ENCODE peak calls at places on chromosomes 13 and 19, in eight cellular contexts. One of them, this sample, is unnamed. For H3K4me1, the result is how much of the 10 kb centered on the place peaks cover.

GRCh38 chr13:45119469-45119989 is 781 bp upstream of the GTF2F2 start:
- DNase-seq in psoas muscle: no peak
- DNase-seq in RWPE2: no peak
- DNase-seq in CD8-positive, alpha-beta memory T cell: peak
- DNase-seq in adrenal gland: peak
- DNase-seq in DND-41: peak
- DNase-seq in thoracic aorta: no peak
- DNase-seq in IMR-90: peak
- DNase-seq in this sample: peak

GRCh38 chr13:92260363-92260762 is 861.9 kb downstream of the GPC5 start:
- DNase-seq in psoas muscle: no peak
- DNase-seq in RWPE2: no peak
- DNase-seq in CD8-positive, alpha-beta memory T cell: no peak
- DNase-seq in adrenal gland: no peak
- DNase-seq in DND-41: no peak
- DNase-seq in thoracic aorta: no peak
- DNase-seq in IMR-90: no peak
- DNase-seq in this sample: no peak

GRCh38 chr19:9161427-9161826 is 17.4 kb upstream of the OR7D2 start:
- DNase-seq in psoas muscle: no peak
- DNase-seq in RWPE2: no peak
- DNase-seq in CD8-positive, alpha-beta memory T cell: no peak
- DNase-seq in adrenal gland: no peak
- DNase-seq in DND-41: no peak
- DNase-seq in thoracic aorta: no peak
- DNase-seq in IMR-90: no peak
- DNase-seq in this sample: no peak

GRCh38 chr19:19217110-19217509 is 5.4 kb downstream of the NCAN start:
- DNase-seq in psoas muscle: no peak
- DNase-seq in RWPE2: no peak
- DNase-seq in CD8-positive, alpha-beta memory T cell: no peak
- DNase-seq in adrenal gland: no peak
- DNase-seq in DND-41: no peak
- DNase-seq in thoracic aorta: no peak
- DNase-seq in IMR-90: peak
- DNase-seq in this sample: no peak

GRCh38 chr19:41328157-41328817 is 18.3 kb downstream of the CCDC97 start:
- DNase-seq in psoas muscle: no peak
- DNase-seq in RWPE2: no peak
- DNase-seq in CD8-positive, alpha-beta memory T cell: no peak
- DNase-seq in adrenal gland: no peak
- DNase-seq in DND-41: no peak
- DNase-seq in thoracic aorta: no peak
- DNase-seq in IMR-90: peak
- DNase-seq in this sample: no peak

GRCh38 chr13:75514080-75515040 is 23.3 kb downstream of the COMMD6 start:
- DNase-seq in psoas muscle: no peak
- DNase-seq in RWPE2: no peak
- DNase-seq in CD8-positive, alpha-beta memory T cell: no peak
- DNase-seq in adrenal gland: no peak
- DNase-seq in DND-41: no peak
- DNase-seq in thoracic aorta: no peak
- DNase-seq in IMR-90: peak
- DNase-seq in this sample: no peak

GRCh38 chr13:44814836-44815235 is 174.4 kb downstream of the NUFIP1 start:
- DNase-seq in psoas muscle: no peak
- DNase-seq in RWPE2: no peak
- DNase-seq in CD8-positive, alpha-beta memory T cell: no peak
- DNase-seq in adrenal gland: no peak
- DNase-seq in DND-41: no peak
- DNase-seq in thoracic aorta: no peak
- DNase-seq in IMR-90: no peak
- DNase-seq in this sample: no peak

GRCh38 chr13:95323930-95324662 is 22.8 kb upstream of the ABCC4 start:
- DNase-seq in psoas muscle: no peak
- DNase-seq in RWPE2: no peak
- DNase-seq in CD8-positive, alpha-beta memory T cell: no peak
- DNase-seq in adrenal gland: no peak
- DNase-seq in DND-41: no peak
- DNase-seq in thoracic aorta: no peak
- DNase-seq in IMR-90: no peak
- DNase-seq in this sample: no peak

GRCh38 chr19:17109300-17109699 is 33.7 kb downstream of the MYO9B start:
- DNase-seq in psoas muscle: no peak
- DNase-seq in RWPE2: no peak
- DNase-seq in CD8-positive, alpha-beta memory T cell: no peak
- DNase-seq in adrenal gland: no peak
- DNase-seq in DND-41: no peak
- DNase-seq in thoracic aorta: no peak
- DNase-seq in IMR-90: no peak
- DNase-seq in this sample: no peak

GRCh38 chr19:17109962-17110598 is 34.5 kb downstream of the MYO9B start:
- DNase-seq in psoas muscle: peak
- DNase-seq in RWPE2: no peak
- DNase-seq in CD8-positive, alpha-beta memory T cell: no peak
- DNase-seq in adrenal gland: peak
- DNase-seq in DND-41: no peak
- DNase-seq in thoracic aorta: no peak
- DNase-seq in IMR-90: no peak
- DNase-seq in this sample: no peak

GRCh38 chr19:17112271-17112670 is 36.7 kb downstream of the MYO9B start:
- DNase-seq in psoas muscle: no peak
- DNase-seq in RWPE2: no peak
- DNase-seq in CD8-positive, alpha-beta memory T cell: no peak
- DNase-seq in adrenal gland: no peak
- DNase-seq in DND-41: no peak
- DNase-seq in thoracic aorta: no peak
- DNase-seq in IMR-90: no peak
- DNase-seq in this sample: no peak

GRCh38 chr19:17111766-17112165 is 36.2 kb downstream of the MYO9B start:
- DNase-seq in psoas muscle: no peak
- DNase-seq in RWPE2: no peak
- DNase-seq in CD8-positive, alpha-beta memory T cell: no peak
- DNase-seq in adrenal gland: no peak
- DNase-seq in DND-41: no peak
- DNase-seq in thoracic aorta: no peak
- DNase-seq in IMR-90: no peak
- DNase-seq in this sample: no peak

DNA sequence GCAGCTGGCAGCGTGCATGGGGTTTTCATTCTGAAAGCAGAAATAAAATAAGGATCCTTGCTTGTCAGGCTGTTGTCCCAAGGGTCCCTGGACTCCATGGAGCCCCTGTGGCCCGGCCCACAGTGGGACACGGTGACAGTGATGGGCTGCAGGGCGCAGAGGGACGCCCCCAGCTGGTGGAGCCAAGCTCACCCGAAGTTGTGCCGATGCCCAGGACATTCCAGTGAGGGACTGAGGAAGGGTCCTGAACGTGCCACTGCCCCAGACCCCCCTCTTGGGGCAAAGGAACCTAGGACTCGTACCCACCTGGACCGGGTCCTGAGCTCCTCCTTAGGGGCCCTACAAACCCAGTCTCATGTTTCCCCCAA is 35.0 kb downstream of the MYO9B start:
- DNase-seq in psoas muscle: no peak
- DNase-seq in RWPE2: no peak
- DNase-seq in CD8-positive, alpha-beta memory T cell: no peak
- DNase-seq in adrenal gland: no peak
- DNase-seq in DND-41: no peak
- DNase-seq in thoracic aorta: no peak
- DNase-seq in IMR-90: no peak
- DNase-seq in this sample: no peak
- H3K27ac ChIP-seq in psoas muscle: peak
- H3K27ac ChIP-seq in RWPE2: no peak
- H3K27ac ChIP-seq in CD8-positive, alpha-beta memory T cell: no peak
- H3K27ac ChIP-seq in adrenal gland: peak
- H3K27ac ChIP-seq in DND-41: no peak
- H3K27ac ChIP-seq in thoracic aorta: peak
- H3K27ac ChIP-seq in IMR-90: no peak
- H3K27ac ChIP-seq in this sample: no peak

GRCh38 chr19:2323707-2324106 is 4.7 kb downstream of the LSM7 start:
- DNase-seq in psoas muscle: no peak
- DNase-seq in RWPE2: no peak
- DNase-seq in CD8-positive, alpha-beta memory T cell: no peak
- DNase-seq in adrenal gland: no peak
- DNase-seq in DND-41: no peak
- DNase-seq in thoracic aorta: no peak
- DNase-seq in IMR-90: no peak
- DNase-seq in this sample: no peak

GRCh38 chr19:2324220-2324948 is 4.0 kb downstream of the LSM7 start:
- DNase-seq in psoas muscle: no peak
- DNase-seq in RWPE2: no peak
- DNase-seq in CD8-positive, alpha-beta memory T cell: no peak
- DNase-seq in adrenal gland: no peak
- DNase-seq in DND-41: no peak
- DNase-seq in thoracic aorta: no peak
- DNase-seq in IMR-90: no peak
- DNase-seq in this sample: no peak

GRCh38 chr19:2327773-2328400 is 499 bp downstream of the LSM7 start:
- DNase-seq in psoas muscle: no peak
- DNase-seq in RWPE2: no peak
- DNase-seq in CD8-positive, alpha-beta memory T cell: peak
- DNase-seq in adrenal gland: no peak
- DNase-seq in DND-41: peak
- DNase-seq in thoracic aorta: peak
- DNase-seq in IMR-90: peak
- DNase-seq in this sample: peak

GRCh38 chr19:2326699-2327360 is 1.6 kb downstream of the LSM7 start:
- DNase-seq in psoas muscle: no peak
- DNase-seq in RWPE2: no peak
- DNase-seq in CD8-positive, alpha-beta memory T cell: no peak
- DNase-seq in adrenal gland: no peak
- DNase-seq in DND-41: no peak
- DNase-seq in thoracic aorta: no peak
- DNase-seq in IMR-90: no peak
- DNase-seq in this sample: no peak

DNA sequence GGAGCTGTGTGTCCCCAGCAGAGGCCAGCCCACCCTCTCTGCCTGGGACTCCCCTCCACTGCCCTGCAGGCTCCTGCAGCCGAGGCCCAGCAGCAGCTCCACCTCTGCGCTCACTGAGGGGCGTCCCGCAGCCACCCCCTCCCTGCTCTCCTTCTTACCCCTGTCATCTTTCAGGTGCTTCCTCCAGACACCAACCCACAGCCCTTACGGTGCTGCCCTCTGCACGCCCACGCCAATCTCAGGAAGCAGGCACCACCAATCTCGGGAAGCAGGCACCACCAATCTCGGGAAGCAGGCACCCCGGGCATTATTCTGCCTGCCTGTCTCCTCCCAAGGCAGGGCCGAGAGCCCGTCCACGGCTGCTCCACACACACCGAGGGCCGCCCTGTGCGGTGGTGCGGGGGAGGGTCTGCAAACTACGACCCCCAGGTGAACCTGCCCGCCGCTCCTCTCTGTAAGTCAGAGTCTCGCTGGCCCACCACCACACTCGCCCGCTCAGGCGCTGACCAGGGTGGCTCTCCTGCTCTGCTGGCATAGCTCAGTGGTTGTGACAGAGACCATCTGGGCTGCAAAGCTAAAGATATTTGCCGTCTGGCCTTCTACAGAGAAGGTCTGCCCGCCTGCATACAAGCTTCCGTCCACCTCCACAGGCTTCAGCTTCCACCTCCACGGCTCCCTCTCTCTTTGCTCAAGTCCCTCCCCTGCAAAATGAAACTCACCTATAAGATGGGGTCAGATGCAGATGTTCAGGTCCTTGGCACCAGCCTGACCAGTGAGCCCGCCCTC is 2.9 kb downstream of the LSM7 start:
- DNase-seq in psoas muscle: no peak
- DNase-seq in RWPE2: no peak
- DNase-seq in CD8-positive, alpha-beta memory T cell: no peak
- DNase-seq in adrenal gland: no peak
- DNase-seq in DND-41: no peak
- DNase-seq in thoracic aorta: no peak
- DNase-seq in IMR-90: no peak
- DNase-seq in this sample: no peak
- H3K4me1 ChIP-seq in psoas muscle: under half
- H3K4me1 ChIP-seq in RWPE2: under half
- H3K4me1 ChIP-seq in CD8-positive, alpha-beta memory T cell: under half
- H3K4me1 ChIP-seq in adrenal gland: under half
- H3K4me1 ChIP-seq in DND-41: under half
- H3K4me1 ChIP-seq in thoracic aorta: under half
- H3K4me1 ChIP-seq in IMR-90: under half
- H3K4me1 ChIP-seq in this sample: under half

GRCh38 chr13:26320766-26321165 is 66.8 kb downstream of the CDK8 start:
- DNase-seq in psoas muscle: no peak
- DNase-seq in RWPE2: no peak
- DNase-seq in CD8-positive, alpha-beta memory T cell: no peak
- DNase-seq in adrenal gland: no peak
- DNase-seq in DND-41: no peak
- DNase-seq in thoracic aorta: no peak
- DNase-seq in IMR-90: no peak
- DNase-seq in this sample: no peak
- H3K4me3 ChIP-seq in psoas muscle: no peak
- H3K4me3 ChIP-seq in RWPE2: no peak
- H3K4me3 ChIP-seq in CD8-positive, alpha-beta memory T cell: no peak
- H3K4me3 ChIP-seq in adrenal gland: no peak
- H3K4me3 ChIP-seq in DND-41: no peak
- H3K4me3 ChIP-seq in thoracic aorta: no peak
- H3K4me3 ChIP-seq in IMR-90: no peak
- H3K4me3 ChIP-seq in this sample: no peak

GRCh38 chr13:114259374-114259773 is 22.0 kb upstream of the UPF3A start:
- DNase-seq in psoas muscle: no peak
- DNase-seq in RWPE2: no peak
- DNase-seq in CD8-positive, alpha-beta memory T cell: no peak
- DNase-seq in adrenal gland: no peak
- DNase-seq in DND-41: no peak
- DNase-seq in thoracic aorta: no peak
- DNase-seq in IMR-90: no peak
- DNase-seq in this sample: no peak

GRCh38 chr13:114263590-114263989 is 17.8 kb upstream of the UPF3A start:
- DNase-seq in psoas muscle: no peak
- DNase-seq in RWPE2: no peak
- DNase-seq in CD8-positive, alpha-beta memory T cell: peak
- DNase-seq in adrenal gland: no peak
- DNase-seq in DND-41: peak
- DNase-seq in thoracic aorta: no peak
- DNase-seq in IMR-90: no peak
- DNase-seq in this sample: no peak

GRCh38 chr13:114260818-114261217 is 20.6 kb upstream of the UPF3A start:
- DNase-seq in psoas muscle: no peak
- DNase-seq in RWPE2: no peak
- DNase-seq in CD8-positive, alpha-beta memory T cell: no peak
- DNase-seq in adrenal gland: no peak
- DNase-seq in DND-41: no peak
- DNase-seq in thoracic aorta: no peak
- DNase-seq in IMR-90: no peak
- DNase-seq in this sample: no peak

GRCh38 chr13:114259974-114260373 is 21.4 kb upstream of the UPF3A start:
- DNase-seq in psoas muscle: no peak
- DNase-seq in RWPE2: no peak
- DNase-seq in CD8-positive, alpha-beta memory T cell: no peak
- DNase-seq in adrenal gland: no peak
- DNase-seq in DND-41: no peak
- DNase-seq in thoracic aorta: no peak
- DNase-seq in IMR-90: no peak
- DNase-seq in this sample: no peak

DNA sequence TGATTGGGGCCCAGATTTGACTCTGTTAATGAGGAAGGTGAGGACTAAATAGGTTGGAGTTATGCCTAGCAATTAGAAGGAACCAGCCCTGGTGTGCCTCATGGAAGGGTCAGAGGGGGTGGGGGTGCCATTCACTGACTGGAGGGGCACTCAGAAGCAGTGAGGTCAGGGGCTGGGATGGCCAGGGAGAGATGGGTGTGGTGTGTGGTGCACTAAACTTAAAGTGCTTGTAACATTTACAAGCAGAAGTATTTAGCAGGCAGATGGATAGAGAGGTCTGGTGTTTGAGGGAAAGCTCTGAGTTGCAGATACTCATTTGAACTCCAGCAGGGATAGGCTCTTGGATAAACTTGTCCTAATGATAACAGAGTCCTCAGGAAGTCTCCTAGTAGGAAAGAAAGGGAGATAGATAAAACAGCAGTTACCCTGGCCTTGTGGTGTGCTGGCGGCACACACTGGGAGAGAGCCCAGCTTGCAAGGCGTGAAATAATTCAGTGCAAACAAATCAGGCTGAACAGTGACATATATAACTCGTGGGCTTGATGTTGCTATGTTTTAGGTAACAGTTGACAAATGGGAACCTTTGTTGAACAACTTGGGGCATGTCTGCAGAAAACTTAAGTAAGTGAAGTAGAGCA is 20.0 kb upstream of the UPF3A start:
- DNase-seq in psoas muscle: no peak
- DNase-seq in RWPE2: no peak
- DNase-seq in CD8-positive, alpha-beta memory T cell: no peak
- DNase-seq in adrenal gland: no peak
- DNase-seq in DND-41: no peak
- DNase-seq in thoracic aorta: no peak
- DNase-seq in IMR-90: no peak
- DNase-seq in this sample: no peak
- H3K27ac ChIP-seq in psoas muscle: no peak
- H3K27ac ChIP-seq in RWPE2: no peak
- H3K27ac ChIP-seq in CD8-positive, alpha-beta memory T cell: no peak
- H3K27ac ChIP-seq in adrenal gland: no peak
- H3K27ac ChIP-seq in DND-41: no peak
- H3K27ac ChIP-seq in thoracic aorta: no peak
- H3K27ac ChIP-seq in IMR-90: no peak
- H3K27ac ChIP-seq in this sample: no peak

This sample was measured in effector memory CD4-positive, alpha-beta T cell.